ENCODE peak calls at places on chromosomes 7 and 10, in eight cellular contexts. One of them, this sample, is unnamed.

GRCh38 chr7:128003787-128004186 is 27.4 kb downstream of the LRRC4 start:
- DNase-seq in MM.1S: peak
- DNase-seq in CD8-positive, alpha-beta T cell: no peak
- DNase-seq in bronchial epithelial cell: no peak
- DNase-seq in pancreas: no peak
- DNase-seq in mesendoderm: no peak
- DNase-seq in NB4: no peak
- DNase-seq in Panc1: no peak
- DNase-seq in this sample: peak

GRCh38 chr7:100582041-100582579 is 3.8 kb downstream of the LRCH4 start:
- DNase-seq in MM.1S: no peak
- DNase-seq in CD8-positive, alpha-beta T cell: no peak
- DNase-seq in bronchial epithelial cell: no peak
- DNase-seq in pancreas: peak
- DNase-seq in mesendoderm: no peak
- DNase-seq in NB4: no peak
- DNase-seq in Panc1: no peak
- DNase-seq in this sample: no peak

GRCh38 chr10:49171326-49172140 is 16.7 kb downstream of the TMEM273 start:
- DNase-seq in MM.1S: no peak
- DNase-seq in CD8-positive, alpha-beta T cell: no peak
- DNase-seq in bronchial epithelial cell: no peak
- DNase-seq in pancreas: no peak
- DNase-seq in mesendoderm: no peak
- DNase-seq in NB4: no peak
- DNase-seq in Panc1: no peak
- DNase-seq in this sample: no peak

GRCh38 chr10:87659571-87660483 is at the start of gene PAPSS2:
- DNase-seq in MM.1S: no peak
- DNase-seq in CD8-positive, alpha-beta T cell: no peak
- DNase-seq in bronchial epithelial cell: peak
- DNase-seq in pancreas: peak
- DNase-seq in mesendoderm: peak
- DNase-seq in NB4: peak
- DNase-seq in Panc1: no peak
- DNase-seq in this sample: no peak

GRCh38 chr10:103847909-103848468 is 7.4 kb downstream of the SH3PXD2A start:
- DNase-seq in MM.1S: no peak
- DNase-seq in CD8-positive, alpha-beta T cell: no peak
- DNase-seq in bronchial epithelial cell: no peak
- DNase-seq in pancreas: no peak
- DNase-seq in mesendoderm: peak
- DNase-seq in NB4: peak
- DNase-seq in Panc1: no peak
- DNase-seq in this sample: peak

GRCh38 chr7:81684513-81685262 is 85.2 kb downstream of the HGF start:
- DNase-seq in MM.1S: no peak
- DNase-seq in CD8-positive, alpha-beta T cell: no peak
- DNase-seq in bronchial epithelial cell: peak
- DNase-seq in pancreas: peak
- DNase-seq in mesendoderm: peak
- DNase-seq in NB4: peak
- DNase-seq in Panc1: peak
- DNase-seq in this sample: no peak

GRCh38 chr7:152354061-152354460 is 81.7 kb downstream of the KMT2C start:
- DNase-seq in MM.1S: no peak
- DNase-seq in CD8-positive, alpha-beta T cell: no peak
- DNase-seq in bronchial epithelial cell: no peak
- DNase-seq in pancreas: no peak
- DNase-seq in mesendoderm: no peak
- DNase-seq in NB4: no peak
- DNase-seq in Panc1: no peak
- DNase-seq in this sample: no peak

GRCh38 chr10:122485670-122486069 is 24.3 kb downstream of the HTRA1 start:
- DNase-seq in MM.1S: no peak
- DNase-seq in CD8-positive, alpha-beta T cell: no peak
- DNase-seq in bronchial epithelial cell: no peak
- DNase-seq in pancreas: no peak
- DNase-seq in mesendoderm: no peak
- DNase-seq in NB4: peak
- DNase-seq in Panc1: no peak
- DNase-seq in this sample: no peak

GRCh38 chr10:96973809-96974208 is 141.7 kb downstream of the LCOR start:
- DNase-seq in MM.1S: no peak
- DNase-seq in CD8-positive, alpha-beta T cell: no peak
- DNase-seq in bronchial epithelial cell: no peak
- DNase-seq in pancreas: no peak
- DNase-seq in mesendoderm: no peak
- DNase-seq in NB4: no peak
- DNase-seq in Panc1: no peak
- DNase-seq in this sample: no peak

GRCh38 chr7:152523916-152524315 is 88.1 kb upstream of the KMT2C start:
- DNase-seq in MM.1S: no peak
- DNase-seq in CD8-positive, alpha-beta T cell: no peak
- DNase-seq in bronchial epithelial cell: no peak
- DNase-seq in pancreas: no peak
- DNase-seq in mesendoderm: no peak
- DNase-seq in NB4: no peak
- DNase-seq in Panc1: no peak
- DNase-seq in this sample: no peak

GRCh38 chr10:78367012-78367411 is 333.3 kb downstream of the RPS24 start:
- DNase-seq in MM.1S: no peak
- DNase-seq in CD8-positive, alpha-beta T cell: no peak
- DNase-seq in bronchial epithelial cell: no peak
- DNase-seq in pancreas: no peak
- DNase-seq in mesendoderm: no peak
- DNase-seq in NB4: no peak
- DNase-seq in Panc1: no peak
- DNase-seq in this sample: no peak

GRCh38 chr7:92824450-92824849 is 11.9 kb downstream of the CDK6 start:
- DNase-seq in MM.1S: no peak
- DNase-seq in CD8-positive, alpha-beta T cell: no peak
- DNase-seq in bronchial epithelial cell: no peak
- DNase-seq in pancreas: no peak
- DNase-seq in mesendoderm: no peak
- DNase-seq in NB4: no peak
- DNase-seq in Panc1: no peak
- DNase-seq in this sample: no peak

GRCh38 chr10:35413985-35414861 is 77.9 kb downstream of the CCNY start:
- DNase-seq in MM.1S: no peak
- DNase-seq in CD8-positive, alpha-beta T cell: no peak
- DNase-seq in bronchial epithelial cell: peak
- DNase-seq in pancreas: no peak
- DNase-seq in mesendoderm: peak
- DNase-seq in NB4: no peak
- DNase-seq in Panc1: no peak
- DNase-seq in this sample: peak

GRCh38 chr7:7157177-7157886 is 25.0 kb upstream of the C1GALT1 start:
- DNase-seq in MM.1S: peak
- DNase-seq in CD8-positive, alpha-beta T cell: peak
- DNase-seq in bronchial epithelial cell: peak
- DNase-seq in pancreas: no peak
- DNase-seq in mesendoderm: no peak
- DNase-seq in NB4: peak
- DNase-seq in Panc1: no peak
- DNase-seq in this sample: peak

GRCh38 chr7:155741805-155742204 is 70.5 kb downstream of the SHH start:
- DNase-seq in MM.1S: peak
- DNase-seq in CD8-positive, alpha-beta T cell: no peak
- DNase-seq in bronchial epithelial cell: no peak
- DNase-seq in pancreas: no peak
- DNase-seq in mesendoderm: no peak
- DNase-seq in NB4: no peak
- DNase-seq in Panc1: no peak
- DNase-seq in this sample: no peak

GRCh38 chr10:97898429-97898828 is 48.8 kb downstream of the GOLGA7B start:
- DNase-seq in MM.1S: no peak
- DNase-seq in CD8-positive, alpha-beta T cell: no peak
- DNase-seq in bronchial epithelial cell: no peak
- DNase-seq in pancreas: no peak
- DNase-seq in mesendoderm: no peak
- DNase-seq in NB4: no peak
- DNase-seq in Panc1: no peak
- DNase-seq in this sample: no peak

GRCh38 chr7:37943905-37944736 is 23.7 kb downstream of the EPDR1 start:
- DNase-seq in MM.1S: no peak
- DNase-seq in CD8-positive, alpha-beta T cell: no peak
- DNase-seq in bronchial epithelial cell: peak
- DNase-seq in pancreas: no peak
- DNase-seq in mesendoderm: no peak
- DNase-seq in NB4: no peak
- DNase-seq in Panc1: no peak
- DNase-seq in this sample: no peak

GRCh38 chr10:119812684-119813083 is 60.0 kb downstream of the MCMBP start:
- DNase-seq in MM.1S: no peak
- DNase-seq in CD8-positive, alpha-beta T cell: no peak
- DNase-seq in bronchial epithelial cell: no peak
- DNase-seq in pancreas: no peak
- DNase-seq in mesendoderm: no peak
- DNase-seq in NB4: no peak
- DNase-seq in Panc1: no peak
- DNase-seq in this sample: no peak

GRCh38 chr10:119821172-119821571 is 51.5 kb downstream of the MCMBP start:
- DNase-seq in MM.1S: no peak
- DNase-seq in CD8-positive, alpha-beta T cell: no peak
- DNase-seq in bronchial epithelial cell: no peak
- DNase-seq in pancreas: no peak
- DNase-seq in mesendoderm: no peak
- DNase-seq in NB4: no peak
- DNase-seq in Panc1: no peak
- DNase-seq in this sample: peak

GRCh38 chr10:119815671-119816070 is 57.0 kb downstream of the MCMBP start:
- DNase-seq in MM.1S: no peak
- DNase-seq in CD8-positive, alpha-beta T cell: no peak
- DNase-seq in bronchial epithelial cell: no peak
- DNase-seq in pancreas: no peak
- DNase-seq in mesendoderm: no peak
- DNase-seq in NB4: no peak
- DNase-seq in Panc1: no peak
- DNase-seq in this sample: peak

GRCh38 chr10:119818889-119819270 is 53.8 kb downstream of the MCMBP start:
- DNase-seq in MM.1S: no peak
- DNase-seq in CD8-positive, alpha-beta T cell: no peak
- DNase-seq in bronchial epithelial cell: no peak
- DNase-seq in pancreas: no peak
- DNase-seq in mesendoderm: peak
- DNase-seq in NB4: no peak
- DNase-seq in Panc1: no peak
- DNase-seq in this sample: no peak

GRCh38 chr10:119817991-119818888 is 54.4 kb downstream of the MCMBP start:
- DNase-seq in MM.1S: no peak
- DNase-seq in CD8-positive, alpha-beta T cell: no peak
- DNase-seq in bronchial epithelial cell: peak
- DNase-seq in pancreas: peak
- DNase-seq in mesendoderm: peak
- DNase-seq in NB4: no peak
- DNase-seq in Panc1: no peak
- DNase-seq in this sample: no peak
- H3K4me3 ChIP-seq in MM.1S: no peak
- H3K4me3 ChIP-seq in CD8-positive, alpha-beta T cell: no peak
- H3K4me3 ChIP-seq in bronchial epithelial cell: peak
- H3K4me3 ChIP-seq in pancreas: no peak
- H3K4me3 ChIP-seq in mesendoderm: peak
- H3K4me3 ChIP-seq in NB4: no peak
- H3K4me3 ChIP-seq in Panc1: no peak
- H3K4me3 ChIP-seq in this sample: no peak

DNA sequence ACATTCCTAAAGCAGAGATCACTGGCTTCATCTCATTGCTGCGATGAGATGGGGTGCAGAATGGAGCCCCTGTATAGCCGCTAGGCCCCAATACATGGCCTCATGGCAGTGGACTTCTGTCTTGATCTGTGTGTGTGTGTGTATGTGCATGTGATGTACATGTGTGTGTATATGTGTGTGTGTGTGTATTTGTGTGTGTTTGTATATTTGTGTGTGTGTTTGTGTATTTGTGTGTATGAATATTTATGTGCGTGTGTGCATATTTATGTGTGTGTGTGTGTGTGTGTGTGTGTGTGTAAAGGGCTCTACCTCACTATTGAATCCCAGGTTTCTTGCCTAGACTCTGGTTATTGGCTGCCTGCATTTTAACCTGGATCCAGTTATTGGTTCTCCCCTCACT is 958.2 kb downstream of the GRID1 start:
- DNase-seq in MM.1S: no peak
- DNase-seq in CD8-positive, alpha-beta T cell: no peak
- DNase-seq in bronchial epithelial cell: no peak
- DNase-seq in pancreas: no peak
- DNase-seq in mesendoderm: no peak
- DNase-seq in NB4: no peak
- DNase-seq in Panc1: no peak
- DNase-seq in this sample: no peak
- H3K4me3 ChIP-seq in MM.1S: no peak
- H3K4me3 ChIP-seq in CD8-positive, alpha-beta T cell: no peak
- H3K4me3 ChIP-seq in bronchial epithelial cell: no peak
- H3K4me3 ChIP-seq in pancreas: no peak
- H3K4me3 ChIP-seq in mesendoderm: no peak
- H3K4me3 ChIP-seq in NB4: no peak
- H3K4me3 ChIP-seq in Panc1: no peak
- H3K4me3 ChIP-seq in this sample: no peak

GRCh38 chr7:32059289-32060045 is 10.7 kb downstream of the PDE1C start:
- DNase-seq in MM.1S: no peak
- DNase-seq in CD8-positive, alpha-beta T cell: no peak
- DNase-seq in bronchial epithelial cell: no peak
- DNase-seq in pancreas: no peak
- DNase-seq in mesendoderm: peak
- DNase-seq in NB4: no peak
- DNase-seq in Panc1: no peak
- DNase-seq in this sample: no peak
- H3K4me3 ChIP-seq in MM.1S: no peak
- H3K4me3 ChIP-seq in CD8-positive, alpha-beta T cell: no peak
- H3K4me3 ChIP-seq in bronchial epithelial cell: no peak
- H3K4me3 ChIP-seq in pancreas: no peak
- H3K4me3 ChIP-seq in mesendoderm: no peak
- H3K4me3 ChIP-seq in NB4: no peak
- H3K4me3 ChIP-seq in Panc1: no peak
- H3K4me3 ChIP-seq in this sample: no peak

GRCh38 chr7:54989826-54990225 is 29.0 kb upstream of the EGFR start:
- DNase-seq in MM.1S: no peak
- DNase-seq in CD8-positive, alpha-beta T cell: no peak
- DNase-seq in bronchial epithelial cell: no peak
- DNase-seq in pancreas: no peak
- DNase-seq in mesendoderm: no peak
- DNase-seq in NB4: no peak
- DNase-seq in Panc1: no peak
- DNase-seq in this sample: no peak

GRCh38 chr7:54987772-54988171 is 31.0 kb upstream of the EGFR start:
- DNase-seq in MM.1S: no peak
- DNase-seq in CD8-positive, alpha-beta T cell: no peak
- DNase-seq in bronchial epithelial cell: no peak
- DNase-seq in pancreas: no peak
- DNase-seq in mesendoderm: no peak
- DNase-seq in NB4: no peak
- DNase-seq in Panc1: peak
- DNase-seq in this sample: no peak

GRCh38 chr7:54988516-54988915 is 30.3 kb upstream of the EGFR start:
- DNase-seq in MM.1S: no peak
- DNase-seq in CD8-positive, alpha-beta T cell: no peak
- DNase-seq in bronchial epithelial cell: no peak
- DNase-seq in pancreas: no peak
- DNase-seq in mesendoderm: no peak
- DNase-seq in NB4: no peak
- DNase-seq in Panc1: no peak
- DNase-seq in this sample: no peak

GRCh38 chr7:54992876-54993490 is 25.8 kb upstream of the EGFR start:
- DNase-seq in MM.1S: no peak
- DNase-seq in CD8-positive, alpha-beta T cell: no peak
- DNase-seq in bronchial epithelial cell: no peak
- DNase-seq in pancreas: no peak
- DNase-seq in mesendoderm: no peak
- DNase-seq in NB4: peak
- DNase-seq in Panc1: no peak
- DNase-seq in this sample: no peak

GRCh38 chr7:54991341-54991740 is 27.5 kb upstream of the EGFR start:
- DNase-seq in MM.1S: no peak
- DNase-seq in CD8-positive, alpha-beta T cell: no peak
- DNase-seq in bronchial epithelial cell: no peak
- DNase-seq in pancreas: no peak
- DNase-seq in mesendoderm: no peak
- DNase-seq in NB4: no peak
- DNase-seq in Panc1: no peak
- DNase-seq in this sample: no peak
- H3K4me3 ChIP-seq in MM.1S: no peak
- H3K4me3 ChIP-seq in CD8-positive, alpha-beta T cell: no peak
- H3K4me3 ChIP-seq in bronchial epithelial cell: no peak
- H3K4me3 ChIP-seq in pancreas: no peak
- H3K4me3 ChIP-seq in mesendoderm: no peak
- H3K4me3 ChIP-seq in NB4: no peak
- H3K4me3 ChIP-seq in Panc1: no peak
- H3K4me3 ChIP-seq in this sample: no peak